ENCODE peak calls at places on chromosome 3, in four cellular contexts. A is body of pancreas, F is endodermal cell, S is psoas muscle. I is an unnamed sample. For H3K4me1, the result is how much of the 10 kb centered on the place peaks cover.

GRCh38 chr3:3200632-3201212 is 21.2 kb upstream of the CRBN start:
- DNase-seq in A (peak), F (peak), S (no peak), I (no peak)

GRCh38 chr3:11775493-11775892 is 71.2 kb downstream of the TAMM41 start:
- DNase-seq in A (no peak), F (no peak), S (no peak), I (no peak)

GRCh38 chr3:23201154-23201838 is 1.8 kb upstream of the UBE2E2 start:
- DNase-seq in A (no peak), F (no peak), S (no peak), I (no peak)

GRCh38 chr3:71201939-71202338 is 381.6 kb downstream of the FOXP1 start:
- DNase-seq in A (peak), F (peak), S (peak), I (no peak)

GRCh38 chr3:17088602-17089313 is 204.0 kb downstream of the PLCL2 start:
- DNase-seq in A (peak), F (no peak), S (no peak), I (no peak)

GRCh38 chr3:61807865-61808276 is 246.5 kb downstream of the PTPRG start:
- DNase-seq in A (no peak), F (no peak), S (no peak), I (no peak)

GRCh38 chr3:56800373-56801150 is 1.2 kb downstream of the ARHGEF3 start:
- DNase-seq in A (peak), F (peak), S (no peak), I (peak)

GRCh38 chr3:27310693-27311092 is 58.5 kb downstream of the NEK10 start:
- DNase-seq in A (no peak), F (no peak), S (no peak), I (no peak)

GRCh38 chr3:185948292-185948691 is 10.5 kb upstream of the TRA2B start:
- DNase-seq in A (no peak), F (no peak), S (no peak), I (no peak)

GRCh38 chr3:116064646-116065045 is 380.6 kb downstream of the LSAMP start:
- DNase-seq in A (no peak), F (no peak), S (no peak), I (no peak)

GRCh38 chr3:17151598-17152373 is 267.0 kb downstream of the PLCL2 start:
- DNase-seq in A (peak), F (no peak), S (peak), I (peak)

GRCh38 chr3:127484601-127485388 is 105.7 kb downstream of the TPRA1 start:
- DNase-seq in A (no peak), F (peak), S (no peak), I (no peak)

GRCh38 chr3:184508938-184509337 is 52.6 kb upstream of the EPHB3 start:
- DNase-seq in A (no peak), F (no peak), S (no peak), I (no peak)

GRCh38 chr3:20074226-20075063 is 34.2 kb downstream of the KAT2B start:
- DNase-seq in A (no peak), F (no peak), S (no peak), I (no peak)

GRCh38 chr3:8822141-8822540 is 52.7 kb upstream of the OXTR start:
- DNase-seq in A (no peak), F (no peak), S (no peak), I (no peak)

GRCh38 chr3:183560607-183561006 is 5.1 kb upstream of the KLHL6 start:
- DNase-seq in A (no peak), F (peak), S (no peak), I (no peak)

GRCh38 chr3:56702487-56703315 is 19.6 kb upstream of the TASOR start:
- DNase-seq in A (peak), F (peak), S (no peak), I (peak)

GRCh38 chr3:37223084-37223975 is 48.9 kb upstream of the LRRFIP2 start:
- DNase-seq in A (no peak), F (no peak), S (no peak), I (no peak)

GRCh38 chr3:151085889-151086483 is 522 bp downstream of the MED12L start:
- DNase-seq in A (no peak), F (peak), S (peak), I (peak)

GRCh38 chr3:47603332-47603731 is 24.7 kb upstream of the CSPG5 start:
- DNase-seq in A (no peak), F (no peak), S (no peak), I (peak)

GRCh38 chr3:72298201-72299155 is 513.5 kb upstream of the PROK2 start:
- DNase-seq in A (no peak), F (no peak), S (no peak), I (no peak)

GRCh38 chr3:45644467-45645201 is 44.6 kb upstream of the SACM1L start:
- DNase-seq in A (no peak), F (no peak), S (no peak), I (no peak)

GRCh38 chr3:185280572-185281365 is 26.9 kb upstream of the EHHADH start:
- DNase-seq in A (peak), F (no peak), S (no peak), I (peak)

GRCh38 chr3:69527498-69527897 is 141.6 kb upstream of the FRMD4B start:
- DNase-seq in A (no peak), F (no peak), S (no peak), I (no peak)

GRCh38 chr3:108091498-108092259 is 848 bp upstream of the CD47 start:
- DNase-seq in A (peak), F (peak), S (no peak), I (no peak)

GRCh38 chr3:23712656-23713559 is 92.8 kb upstream of the UBE2E1 start:
- DNase-seq in A (peak), F (peak), S (peak), I (no peak)

GRCh38 chr3:96467639-96468038 is 346.8 kb upstream of the EPHA6 start:
- DNase-seq in A (no peak), F (no peak), S (no peak), I (no peak)

GRCh38 chr3:177557561-177557960 is 360.3 kb upstream of the TBL1XR1 start:
- DNase-seq in A (no peak), F (no peak), S (no peak), I (no peak)

GRCh38 chr3:11651900-11652299 is 8.2 kb upstream of the VGLL4 start:
- DNase-seq in A (no peak), F (no peak), S (no peak), I (no peak)

GRCh38 chr3:12512534-12513101 is 28.3 kb downstream of the TSEN2 start:
- DNase-seq in A (no peak), F (no peak), S (no peak), I (no peak)

GRCh38 chr3:35305406-35305805 is 333.9 kb upstream of the ARPP21 start:
- DNase-seq in A (no peak), F (no peak), S (no peak), I (no peak)

GRCh38 chr3:80770106-80771079 is 991.1 kb downstream of the GBE1 start:
- DNase-seq in A (no peak), F (no peak), S (no peak), I (no peak)

GRCh38 chr3:121974601-121975111 is 47.4 kb downstream of the ILDR1 start:
- DNase-seq in A (no peak), F (no peak), S (no peak), I (no peak)

GRCh38 chr3:120753831-120754230 is 11.3 kb downstream of the GTF2E1 start:
- DNase-seq in A (no peak), F (no peak), S (no peak), I (no peak)

GRCh38 chr3:70431906-70432305 is 119.5 kb upstream of the MDFIC2 start:
- DNase-seq in A (no peak), F (no peak), S (no peak), I (no peak)

GRCh38 chr3:133494469-133494868 is 79.0 kb upstream of the CDV3 start:
- DNase-seq in A (no peak), F (peak), S (no peak), I (no peak)

GRCh38 chr3:149197669-149198068 is 24.0 kb downstream of the CP start:
- DNase-seq in A (no peak), F (peak), S (no peak), I (no peak)

GRCh38 chr3:121626495-121626894 is 33.3 kb downstream of the FBXO40 start:
- DNase-seq in A (no peak), F (no peak), S (no peak), I (no peak)

GRCh38 chr3:138688871-138689299 is 80.3 kb downstream of the FAIM start:
- DNase-seq in A (no peak), F (no peak), S (no peak), I (no peak)
- H3K4me1 ChIP-seq in A (half or more), F (under half), S (under half), I (under half)

DNA sequence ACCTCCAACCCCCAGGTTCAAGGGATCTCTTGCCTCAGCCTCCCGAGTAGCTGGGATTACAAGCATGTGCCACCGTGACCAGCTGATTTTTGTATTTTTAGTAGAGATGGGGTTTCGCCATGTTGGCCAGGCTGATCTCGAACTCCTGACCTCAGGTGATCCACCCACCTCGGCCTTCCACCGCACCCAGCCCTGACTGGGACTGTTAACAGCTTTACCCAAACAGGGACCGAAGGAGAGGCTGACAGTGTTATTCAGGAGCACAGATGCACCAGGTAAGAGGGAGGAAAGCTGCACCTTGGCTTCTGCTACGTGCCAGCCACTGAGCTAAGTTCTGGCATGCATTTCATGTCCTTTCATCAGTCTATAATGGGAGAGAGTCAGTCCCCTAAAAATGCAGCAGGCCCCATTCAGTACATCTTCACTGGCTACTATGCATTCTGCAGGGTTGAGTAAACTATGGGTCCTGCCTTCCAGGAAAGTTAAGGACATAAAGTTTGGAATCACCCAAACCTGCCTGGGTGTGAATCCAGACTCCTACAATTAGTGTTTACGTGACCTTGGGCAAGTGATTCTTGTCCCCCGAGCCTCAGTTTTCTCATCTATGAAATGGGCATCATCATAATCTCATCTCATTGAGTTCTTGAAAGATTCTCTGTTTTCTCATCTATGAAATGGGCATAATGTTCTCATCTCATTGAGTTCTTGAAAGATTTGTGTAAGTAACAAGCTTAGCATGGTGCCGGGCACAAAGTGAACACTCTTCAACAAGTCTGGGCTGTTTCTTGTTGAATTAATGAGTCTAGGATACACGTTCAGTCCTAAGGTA is 82.3 kb downstream of the CPN2 start:
- DNase-seq in A (peak), F (peak), S (no peak), I (no peak)
- H3K4me1 ChIP-seq in A (under half), F (under half), S (under half), I (under half)

DNA sequence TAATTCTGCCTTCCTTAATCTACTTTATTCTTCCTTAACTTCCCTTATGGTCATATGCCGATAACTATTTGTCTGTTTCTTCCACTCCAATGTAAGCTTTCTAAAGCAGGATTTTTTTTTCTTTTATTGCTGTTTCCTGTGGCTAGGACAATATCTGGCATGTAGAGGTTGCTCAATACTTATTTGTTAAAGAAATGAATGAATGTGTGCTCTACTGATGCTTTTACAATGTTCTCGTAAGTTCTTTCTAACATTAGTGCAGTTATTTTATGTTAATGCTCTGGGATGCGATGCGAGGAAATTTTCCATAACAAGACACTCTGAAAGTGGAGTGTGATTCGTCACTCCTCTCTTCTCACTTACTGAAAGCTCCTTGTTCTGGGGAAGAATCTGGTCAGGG is 420.3 kb downstream of the PDCD6IP start:
- DNase-seq in A (no peak), F (no peak), S (no peak), I (no peak)
- H3K4me1 ChIP-seq in A (under half), F (under half), S (under half), I (under half)

GRCh38 chr3:55617385-55617784 is 130.3 kb upstream of the WNT5A start:
- DNase-seq in A (no peak), F (no peak), S (no peak), I (no peak)

GRCh38 chr3:55621026-55621422 is 133.9 kb upstream of the WNT5A start:
- DNase-seq in A (no peak), F (no peak), S (no peak), I (no peak)

GRCh38 chr3:55620361-55621025 is 133.4 kb upstream of the WNT5A start:
- DNase-seq in A (peak), F (peak), S (no peak), I (peak)

GRCh38 chr3:55621648-55622047 is 134.5 kb upstream of the WNT5A start:
- DNase-seq in A (no peak), F (no peak), S (no peak), I (no peak)

GRCh38 chr3:55619186-55619808 is 132.2 kb upstream of the WNT5A start:
- DNase-seq in A (no peak), F (no peak), S (no peak), I (no peak)
- H3K4me1 ChIP-seq in A (under half), F (under half), S (under half), I (under half)

DNA sequence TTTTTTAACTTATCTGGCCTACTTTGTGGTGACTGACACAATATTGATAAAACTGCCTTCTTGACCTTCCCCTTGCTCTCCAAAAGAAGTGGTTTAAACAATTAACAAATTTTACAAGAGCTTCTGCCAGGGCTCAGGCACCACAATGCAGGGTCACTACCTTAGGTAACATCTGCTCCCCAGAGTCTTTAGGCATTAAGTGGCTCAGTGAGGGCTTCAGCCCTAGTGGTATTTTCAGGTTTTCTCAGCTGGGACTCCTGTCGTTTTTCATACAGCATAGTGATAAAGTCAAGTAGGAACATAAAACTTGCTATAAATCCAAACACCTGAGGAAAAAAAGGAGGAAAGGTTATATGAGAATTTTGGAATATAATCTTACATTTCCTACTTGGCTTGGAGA is 18.9 kb downstream of the CMTM6 start:
- DNase-seq in A (no peak), F (no peak), S (no peak), I (no peak)
- H3K4me1 ChIP-seq in A (under half), F (under half), S (under half), I (under half)

DNA sequence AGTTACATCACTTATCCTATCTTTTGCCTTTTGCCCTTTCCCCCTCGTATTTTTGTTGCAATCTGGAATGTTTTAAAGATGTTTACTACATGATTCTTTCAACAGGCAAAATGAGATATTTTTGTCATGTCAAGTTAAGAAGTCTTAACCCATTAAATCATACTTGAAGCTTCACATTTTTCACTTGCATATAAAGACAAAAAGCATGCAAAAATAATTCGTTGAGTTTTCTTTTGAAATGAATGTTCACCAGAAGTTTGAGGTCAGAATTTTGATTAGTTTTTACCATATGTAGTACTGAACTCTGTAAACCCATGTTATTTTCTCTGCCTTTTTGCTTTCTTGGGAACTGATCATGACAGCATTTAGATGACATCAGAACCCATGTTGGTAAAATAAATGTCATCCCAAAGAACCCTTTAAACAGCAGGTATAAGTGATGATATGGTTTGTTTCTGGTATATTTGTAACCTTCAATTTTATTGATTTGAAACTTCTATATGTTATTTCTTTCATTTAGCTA is 188.5 kb downstream of the GHSR start:
- DNase-seq in A (no peak), F (no peak), S (no peak), I (no peak)
- H3K4me1 ChIP-seq in A (under half), F (under half), S (half or more), I (under half)

GRCh38 chr3:58189691-58190090 is 21.1 kb downstream of the DNASE1L3 start:
- DNase-seq in A (no peak), F (no peak), S (no peak), I (no peak)

GRCh38 chr3:58190291-58190690 is 20.5 kb downstream of the DNASE1L3 start:
- DNase-seq in A (no peak), F (no peak), S (no peak), I (no peak)

GRCh38 chr3:58190882-58191281 is 19.9 kb downstream of the DNASE1L3 start:
- DNase-seq in A (no peak), F (no peak), S (no peak), I (no peak)

GRCh38 chr3:58192076-58192475 is 18.7 kb downstream of the DNASE1L3 start:
- DNase-seq in A (no peak), F (no peak), S (no peak), I (no peak)

DNA sequence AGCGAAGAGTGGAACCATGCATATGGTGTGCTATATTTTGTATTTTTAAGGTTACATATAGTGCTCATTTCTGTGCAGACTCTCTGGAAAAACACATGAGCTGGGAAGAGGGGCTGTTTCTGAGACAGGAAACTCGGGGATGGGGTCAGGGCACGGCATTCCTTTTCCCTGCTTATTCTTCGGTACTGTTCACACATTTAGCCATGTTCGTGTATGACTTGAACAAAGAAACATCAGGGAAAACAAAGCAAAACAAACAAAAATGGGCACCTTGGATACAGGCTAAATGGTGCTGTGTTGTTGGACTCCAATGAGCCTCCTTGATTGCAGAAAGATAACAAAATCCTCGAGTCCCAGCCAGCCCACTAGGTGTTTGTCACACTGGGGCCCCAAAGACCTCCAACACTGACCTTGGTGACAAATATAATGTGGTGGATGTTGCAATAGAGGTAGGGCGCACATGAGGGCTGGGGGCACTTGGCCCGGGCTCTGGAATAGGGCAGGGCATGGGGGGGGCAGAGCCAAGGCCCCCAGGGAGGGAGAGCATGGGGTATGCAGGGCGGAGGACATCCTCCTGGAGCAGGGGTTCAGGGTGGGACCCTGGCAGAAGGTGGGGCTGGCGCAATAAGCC is 19.3 kb downstream of the DNASE1L3 start:
- DNase-seq in A (no peak), F (no peak), S (no peak), I (no peak)
- H3K4me1 ChIP-seq in A (under half), F (under half), S (under half), I (under half)

I was measured in mucosa of descending colon.